ENCODE peak calls at places on chromosomes 2 and 18, in eight cellular contexts. V is Panc1, Z is cardiac fibroblast, N is fibroblast of pulmonary artery, C is cardiac muscle cell, T is testis, U is psoas muscle, F is fibroblast of mammary gland. W is an unnamed sample.

GRCh38 chr2:103459302-103459701 is 697.5 kb downstream of the TMEM182 start:
- DNase-seq in N (no peak), T (no peak), C (no peak), V (no peak), Z (no peak), F (no peak), U (no peak), W (no peak)

GRCh38 chr2:24515335-24515734 is 24.3 kb downstream of the NCOA1 start:
- DNase-seq in F (peak; percentile 36), C (peak; percentile 13), T (no peak), U (no peak), V (no peak), Z (peak; percentile 37), N (no peak), W (no peak)

GRCh38 chr18:2856499-2856898 is 9.7 kb downstream of the EMILIN2 start:
- DNase-seq in U (no peak), C (peak; percentile 41), F (peak; percentile 52), N (peak; percentile 31), Z (no peak), V (no peak), T (no peak), W (no peak)

GRCh38 chr2:156177654-156178053 is 154.9 kb downstream of the NR4A2 start:
- DNase-seq in V (no peak), N (no peak), T (no peak), C (no peak), Z (no peak), U (no peak), F (no peak), W (no peak)

GRCh38 chr2:212135739-212136138 is 402.9 kb downstream of the ERBB4 start:
- DNase-seq in C (no peak), V (no peak), F (peak; percentile 39), Z (peak; percentile 5), U (no peak), T (no peak), N (no peak), W (peak; percentile 8)

GRCh38 chr18:60693426-60693825 is 320.9 kb upstream of the MC4R start:
- DNase-seq in N (peak; percentile 17), U (no peak), F (peak; percentile 2), Z (peak; percentile 44), T (no peak), C (no peak), V (peak; percentile 5), W (no peak)

GRCh38 chr2:170816499-170817246 is at the start of gene GAD1:
- DNase-seq in F (peak; percentile 45), N (peak; percentile 33), T (peak; percentile 87), Z (peak; percentile 51), U (peak; percentile 67), C (peak; percentile 50), V (no peak), W (no peak)

GRCh38 chr2:229407170-229407569 is 136.1 kb upstream of the PID1 start:
- DNase-seq in N (peak; percentile 99), F (peak; percentile 100), T (peak; percentile 92), U (peak; percentile 85), Z (peak; percentile 100), V (peak; percentile 33), C (peak; percentile 94), W (no peak)

GRCh38 chr2:196170202-196170680 is 1.1 kb downstream of the STK17B start:
- DNase-seq in N (peak; percentile 70), U (no peak), Z (peak; percentile 63), F (peak; percentile 79), V (peak; percentile 61), C (peak; percentile 54), T (peak; percentile 36), W (peak; percentile 20)

GRCh38 chr18:58222439-58223125 is 178.6 kb downstream of the NEDD4L start:
- DNase-seq in C (no peak), U (no peak), V (no peak), Z (peak; percentile 43), F (peak; percentile 80), T (no peak), N (no peak), W (no peak)

GRCh38 chr18:58224425-58224750 is 180.4 kb downstream of the NEDD4L start:
- DNase-seq in N (no peak), V (no peak), Z (no peak), U (no peak), C (no peak), T (no peak), F (no peak), W (no peak)

GRCh38 chr18:58218111-58218510 is 174.1 kb downstream of the NEDD4L start:
- DNase-seq in Z (peak; percentile 79), V (no peak), N (peak; percentile 50), U (no peak), C (peak; percentile 41), F (peak; percentile 67), T (no peak), W (no peak)

GRCh38 chr18:58223717-58224424 is 179.8 kb downstream of the NEDD4L start:
- DNase-seq in C (peak; percentile 78), Z (peak; percentile 94), F (peak; percentile 98), N (peak; percentile 80), V (peak; percentile 83), T (no peak), U (no peak), W (peak; percentile 27)

GRCh38 chr18:58221060-58221725 is 177.2 kb downstream of the NEDD4L start:
- DNase-seq in C (peak; percentile 39), F (peak; percentile 33), Z (peak; percentile 72), T (no peak), U (no peak), N (peak; percentile 48), V (peak; percentile 82), W (no peak)
- H3K4me3 ChIP-seq in C (no peak overlapping the region), F (no peak overlapping the region), Z (no peak overlapping the region), T (no peak overlapping the region), U (no peak overlapping the region), N (no peak overlapping the region), V (peak overlapping the region; percentile 44), W (no peak overlapping the region)

GRCh38 chr2:69162121-69162520 is 149.1 kb downstream of the ANTXR1 start:
- DNase-seq in U (no peak), V (no peak), T (no peak), F (no peak), Z (no peak), N (no peak), C (no peak), W (no peak)

GRCh38 chr2:69163556-69163955 is 150.6 kb downstream of the ANTXR1 start:
- DNase-seq in Z (no peak), U (no peak), T (no peak), N (no peak), V (no peak), F (no peak), C (no peak), W (no peak)

GRCh38 chr2:69164379-69164778 is 151.4 kb downstream of the ANTXR1 start:
- DNase-seq in T (no peak), U (no peak), Z (peak; percentile 83), V (no peak), C (peak; percentile 71), N (peak; percentile 84), F (peak; percentile 36), W (peak; percentile 62)

GRCh38 chr2:69165079-69165478 is 152.1 kb downstream of the ANTXR1 start:
- DNase-seq in U (no peak), C (no peak), V (no peak), Z (no peak), T (no peak), N (no peak), F (no peak), W (no peak)

DNA sequence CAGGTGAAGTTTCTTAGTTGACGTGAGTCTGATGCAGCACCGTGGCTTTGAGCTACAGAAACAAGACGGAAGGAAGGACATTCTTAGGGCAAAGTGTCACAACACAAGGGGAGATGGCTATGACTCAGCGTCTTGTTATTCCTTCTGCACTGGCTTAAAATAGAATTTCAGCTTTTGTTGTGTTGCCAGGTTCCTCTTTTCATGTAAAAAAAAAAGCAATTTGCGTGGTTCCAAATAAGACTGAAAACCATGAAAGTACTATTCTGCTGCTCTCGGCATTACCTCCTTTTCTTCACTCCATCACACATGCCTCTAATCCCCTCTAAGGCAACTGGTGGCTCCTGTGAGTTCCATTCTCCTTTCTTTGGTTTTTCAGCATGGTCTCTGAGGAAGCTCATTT is 150.1 kb downstream of the ANTXR1 start:
- DNase-seq in N (peak; percentile 96), Z (peak; percentile 97), V (peak; percentile 13), F (peak; percentile 81), C (peak; percentile 94), U (no peak), T (peak; percentile 29), W (no peak)
- H3K4me3 ChIP-seq in N (no peak overlapping the region), Z (no peak overlapping the region), V (no peak overlapping the region), F (no peak overlapping the region), C (no peak overlapping the region), U (no peak overlapping the region), T (no peak overlapping the region), W (no peak overlapping the region)

GRCh38 chr2:238435752-238436096 is 9.0 kb downstream of the ASB1 start:
- DNase-seq in V (no peak), N (no peak), Z (no peak), T (no peak), F (no peak), C (no peak), U (no peak), W (no peak)

GRCh38 chr2:238431431-238431830 is 4.7 kb downstream of the ASB1 start:
- DNase-seq in F (no peak), C (no peak), T (no peak), U (no peak), Z (no peak), N (no peak), V (no peak), W (no peak)

GRCh38 chr2:238434846-238435751 is 8.4 kb downstream of the ASB1 start:
- DNase-seq in C (peak; percentile 28), Z (no peak), T (no peak), V (no peak), U (no peak), N (no peak), F (no peak), W (no peak)

GRCh38 chr2:238433300-238433915 is 6.7 kb downstream of the ASB1 start:
- DNase-seq in N (no peak), U (no peak), C (no peak), T (no peak), V (no peak), Z (no peak), F (no peak), W (no peak)

GRCh38 chr2:238433941-238434845 is 7.5 kb downstream of the ASB1 start:
- DNase-seq in F (peak; percentile 96), N (peak; percentile 94), Z (peak; percentile 97), C (peak; percentile 86), U (no peak), V (no peak), T (no peak), W (no peak)
- H3K4me3 ChIP-seq in F (peak overlapping the region; percentile 6), N (no peak overlapping the region), Z (peak overlapping the region; percentile 15), C (no peak overlapping the region), U (no peak overlapping the region), V (no peak overlapping the region), T (no peak overlapping the region), W (no peak overlapping the region)

DNA sequence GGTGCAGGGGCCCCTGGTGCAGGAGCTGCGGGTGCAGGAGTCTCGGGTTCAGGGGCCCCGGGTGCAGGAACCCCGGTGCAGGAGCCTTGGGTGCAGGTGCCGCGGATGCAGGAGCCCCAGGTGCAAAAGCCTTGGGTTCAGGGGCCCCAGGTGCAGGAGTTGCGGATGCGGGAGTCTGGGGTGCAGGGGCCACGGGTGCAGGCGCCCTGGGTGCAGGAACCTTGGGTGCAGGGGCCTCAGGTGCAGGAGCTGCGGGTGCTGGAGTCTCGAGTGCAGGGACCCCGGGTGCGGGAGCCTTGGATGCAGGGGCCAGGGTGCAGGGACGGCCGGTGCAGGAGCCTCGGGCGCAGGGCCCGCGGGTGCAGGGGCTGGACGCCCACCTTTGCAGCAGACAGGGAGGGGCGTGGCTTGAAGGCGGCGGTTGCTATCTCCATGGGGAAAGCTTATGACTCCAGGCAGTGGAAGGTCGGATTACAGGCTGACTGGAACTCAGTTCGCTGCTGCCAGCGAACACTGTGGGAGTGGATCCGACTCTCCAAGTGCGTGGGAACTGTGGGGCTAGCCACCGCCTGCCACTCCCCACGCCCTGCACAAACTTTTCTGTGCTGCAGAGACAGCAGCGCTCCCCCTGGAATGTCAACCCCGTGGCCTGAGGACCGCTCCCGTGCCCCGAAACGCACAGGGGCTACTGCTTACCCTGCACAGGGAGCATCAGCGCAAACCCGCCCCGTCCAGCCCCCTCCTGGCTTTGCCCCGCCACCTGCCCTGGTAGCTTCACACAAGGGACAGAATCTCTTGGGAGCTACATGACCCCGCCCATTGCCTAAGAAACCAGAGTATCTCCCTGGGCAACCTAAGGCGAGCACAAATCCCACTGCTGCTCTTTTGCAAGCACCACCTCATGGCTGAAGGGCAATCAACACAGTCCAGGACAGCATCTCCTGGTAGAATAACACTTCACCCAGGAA is 40.3 kb downstream of the COPS9 start:
- DNase-seq in F (no peak), U (no peak), V (no peak), N (no peak), T (no peak), C (no peak), Z (no peak), W (no peak)
- H3K4me3 ChIP-seq in F (no peak overlapping the region), U (no peak overlapping the region), V (no peak overlapping the region), N (no peak overlapping the region), T (peak overlapping the region; percentile 1), C (no peak overlapping the region), Z (no peak overlapping the region), W (no peak overlapping the region)